ENCODE peak calls at places on chromosomes 2 and 18, in seven cellular contexts. D is upper lobe of right lung, Y is transverse colon, P is gastrocnemius medialis, B is lower lobe of right lung, T is prostate gland, M is tibial artery. V is an unnamed sample. For H3K4me1, the result is how much of the 10 kb centered on the place peaks cover.

GRCh38 chr2:37319754-37320609 is 4.7 kb downstream of the PRKD3 start:
- DNase-seq in D (no peak), Y (no peak), P (no peak), B (no peak), T (no peak), M (no peak), V (no peak)

GRCh38 chr18:12308386-12309100 is 502 bp downstream of the TUBB6 start:
- DNase-seq in D (peak), Y (peak), P (peak), B (peak), T (peak), M (peak), V (peak)

GRCh38 chr18:74880706-74881289 is 283.1 kb downstream of the ZNF407 start:
- DNase-seq in D (no peak), Y (no peak), P (no peak), B (no peak), T (no peak), M (no peak), V (no peak)

GRCh38 chr2:152413228-152414030 is 78.5 kb downstream of the FMNL2 start:
- DNase-seq in D (no peak), Y (no peak), P (no peak), B (no peak), T (no peak), M (no peak), V (no peak)

GRCh38 chr18:36568487-36568886 is 260.3 kb downstream of the TPGS2 start:
- DNase-seq in D (no peak), Y (no peak), P (no peak), B (no peak), T (no peak), M (no peak), V (no peak)

GRCh38 chr2:228367356-228367755 is 185.9 kb upstream of the SPHKAP start:
- DNase-seq in D (no peak), Y (no peak), P (no peak), B (no peak), T (no peak), M (no peak), V (no peak)

GRCh38 chr18:5311273-5312009 is 15.9 kb upstream of the ZBTB14 start:
- DNase-seq in D (no peak), Y (no peak), P (no peak), B (no peak), T (no peak), M (no peak), V (no peak)

GRCh38 chr2:155689791-155690190 is 642.7 kb downstream of the NR4A2 start:
- DNase-seq in D (no peak), Y (no peak), P (no peak), B (no peak), T (no peak), M (no peak), V (no peak)

GRCh38 chr18:58226476-58226875 is 182.4 kb downstream of the NEDD4L start:
- DNase-seq in D (no peak), Y (no peak), P (no peak), B (no peak), T (no peak), M (no peak), V (no peak)
- H3K4me1 ChIP-seq in D (under half), Y (under half), P (under half), B (half or more), T (under half), M (under half), V (under half)

GRCh38 chr2:33213648-33214047 is 262.8 kb upstream of the RASGRP3 start:
- DNase-seq in D (no peak), Y (no peak), P (no peak), B (no peak), T (no peak), M (no peak), V (no peak)

GRCh38 chr2:33215299-33215698 is 261.1 kb upstream of the RASGRP3 start:
- DNase-seq in D (no peak), Y (no peak), P (peak), B (no peak), T (no peak), M (no peak), V (no peak)

GRCh38 chr2:33215983-33216382 is 260.5 kb upstream of the RASGRP3 start:
- DNase-seq in D (no peak), Y (no peak), P (no peak), B (no peak), T (no peak), M (no peak), V (no peak)

GRCh38 chr2:33214436-33214835 is 262.0 kb upstream of the RASGRP3 start:
- DNase-seq in D (no peak), Y (no peak), P (no peak), B (no peak), T (no peak), M (no peak), V (no peak)

GRCh38 chr2:33214857-33215256 is 261.6 kb upstream of the RASGRP3 start:
- DNase-seq in D (no peak), Y (no peak), P (no peak), B (no peak), T (no peak), M (no peak), V (no peak)
- H3K4me1 ChIP-seq in D (under half), Y (under half), P (under half), B (under half), T (under half), M (half or more), V (under half)

GRCh38 chr18:62360806-62361205 is 35.7 kb downstream of the TNFRSF11A start:
- DNase-seq in D (no peak), Y (no peak), P (no peak), B (no peak), T (no peak), M (no peak), V (no peak)
- H3K4me1 ChIP-seq in D (under half), Y (under half), P (under half), B (under half), T (under half), M (under half), V (under half)

DNA sequence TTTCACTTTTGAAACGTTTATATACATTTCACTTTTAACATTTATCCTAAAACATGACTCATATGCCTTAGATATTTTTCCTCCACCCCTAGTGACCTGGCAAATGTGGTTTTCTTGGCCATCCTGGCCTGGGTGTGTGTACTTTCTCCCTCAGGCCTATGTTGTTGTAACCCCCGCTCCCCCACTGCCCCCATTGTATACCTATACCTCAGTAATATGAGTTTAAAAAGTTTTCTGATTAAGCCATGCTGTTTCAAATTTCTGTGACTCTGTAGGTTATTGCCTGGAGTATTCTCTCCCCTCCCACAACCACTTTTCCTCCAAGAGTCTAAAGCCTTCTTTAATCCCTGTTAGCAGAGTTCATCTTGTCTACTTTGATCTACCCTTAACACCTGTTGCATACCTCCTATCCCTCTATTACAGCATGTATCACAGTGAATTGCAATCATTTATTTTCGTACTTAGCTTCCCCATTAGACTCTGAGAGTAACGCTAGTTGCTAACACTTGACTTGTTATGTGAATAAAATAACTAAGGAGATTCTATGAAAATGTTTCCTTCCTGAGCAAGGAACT is 67.9 kb downstream of the LCLAT1 start:
- DNase-seq in D (no peak), Y (no peak), P (no peak), B (no peak), T (no peak), M (no peak), V (no peak)
- H3K4me1 ChIP-seq in D (under half), Y (under half), P (under half), B (under half), T (under half), M (under half), V (under half)

GRCh38 chr2:187542123-187542522 is 12.1 kb downstream of the TFPI start:
- DNase-seq in D (no peak), Y (no peak), P (no peak), B (no peak), T (no peak), M (no peak), V (no peak)
- H3K4me1 ChIP-seq in D (under half), Y (under half), P (under half), B (half or more), T (under half), M (under half), V (under half)

DNA sequence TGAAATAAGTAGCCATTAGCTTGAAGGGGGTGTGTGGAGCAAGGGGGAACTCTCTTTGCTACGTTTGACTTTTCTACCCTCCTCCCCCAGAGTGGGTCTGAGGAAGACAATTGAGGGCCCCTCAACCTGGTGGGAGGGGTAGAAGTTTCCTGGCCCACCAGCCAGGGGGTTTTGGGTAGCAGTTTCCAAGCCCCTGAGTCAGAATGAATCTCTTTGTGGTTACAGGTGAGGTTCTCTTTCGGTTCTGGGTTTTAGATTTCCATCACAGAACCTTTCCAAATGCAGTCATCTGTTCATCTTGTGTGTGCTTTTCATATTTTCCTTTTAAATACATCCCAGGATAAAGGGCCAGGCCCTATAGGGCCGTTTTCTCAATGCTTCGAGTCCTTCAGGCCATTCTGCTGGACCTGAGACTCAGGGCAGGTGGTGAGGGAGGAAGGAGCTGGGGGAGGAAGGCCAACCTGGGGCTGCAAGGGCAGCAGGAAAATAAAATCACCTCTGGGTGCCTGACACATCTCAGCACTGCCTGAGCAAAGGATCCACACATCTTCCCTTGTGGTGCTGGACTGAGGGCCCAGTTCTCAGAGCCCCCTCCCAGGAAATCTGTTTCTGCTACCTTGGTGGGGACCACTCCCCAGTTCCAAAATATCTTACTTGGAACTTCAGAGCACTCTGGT is 4.7 kb downstream of the LBH start:
- DNase-seq in D (no peak), Y (no peak), P (no peak), B (no peak), T (no peak), M (no peak), V (no peak)
- H3K4me1 ChIP-seq in D (under half), Y (half or more), P (under half), B (half or more), T (under half), M (half or more), V (half or more)

DNA sequence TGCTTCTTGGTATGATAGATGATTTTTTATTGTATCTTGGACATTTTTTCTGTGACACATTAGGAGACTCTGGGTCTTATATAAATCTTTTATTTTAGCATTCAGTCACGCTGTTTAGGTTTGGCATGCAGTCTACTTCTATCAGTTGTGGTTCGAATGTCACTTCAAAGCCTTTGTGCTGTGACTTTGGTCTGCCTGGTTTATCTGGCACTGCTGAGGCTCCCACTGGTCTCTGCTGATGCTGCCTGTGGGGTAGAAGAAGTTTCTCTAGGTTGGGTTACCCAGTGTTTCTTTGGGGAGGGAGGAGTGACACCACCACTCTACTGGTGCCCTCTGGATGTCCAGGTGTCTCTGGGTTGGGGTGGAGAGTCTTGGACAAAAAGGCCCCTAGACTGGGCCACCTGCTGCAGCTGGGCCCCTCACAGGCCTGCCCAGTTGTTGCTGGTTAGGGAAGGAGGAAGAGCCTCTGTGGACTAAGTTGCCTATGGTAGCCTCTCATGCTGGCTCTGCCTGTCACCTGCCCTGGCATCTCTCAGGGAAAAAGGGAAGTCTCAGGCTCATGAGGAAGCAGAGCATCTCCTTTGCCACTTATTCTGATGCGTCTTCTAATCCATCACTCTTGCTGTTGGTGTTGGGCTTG is 115.4 kb upstream of the HS6ST1 start:
- DNase-seq in D (no peak), Y (peak), P (no peak), B (no peak), T (no peak), M (peak), V (peak)
- H3K4me1 ChIP-seq in D (under half), Y (under half), P (under half), B (under half), T (under half), M (under half), V (under half)

GRCh38 chr2:120275617-120276400 is 23.2 kb downstream of the RALB start:
- DNase-seq in D (no peak), Y (no peak), P (no peak), B (no peak), T (no peak), M (no peak), V (no peak)

GRCh38 chr2:120269076-120269744 is 16.6 kb downstream of the RALB start:
- DNase-seq in D (no peak), Y (no peak), P (no peak), B (no peak), T (no peak), M (no peak), V (no peak)

GRCh38 chr2:120269816-120270215 is 17.2 kb downstream of the RALB start:
- DNase-seq in D (no peak), Y (no peak), P (no peak), B (no peak), T (no peak), M (no peak), V (no peak)

GRCh38 chr2:120271952-120272351 is 19.3 kb downstream of the RALB start:
- DNase-seq in D (no peak), Y (no peak), P (no peak), B (no peak), T (no peak), M (no peak), V (no peak)

GRCh38 chr2:120272763-120273481 is 20.3 kb downstream of the RALB start:
- DNase-seq in D (no peak), Y (no peak), P (no peak), B (no peak), T (no peak), M (no peak), V (no peak)
- H3K4me1 ChIP-seq in D (under half), Y (under half), P (under half), B (under half), T (under half), M (under half), V (under half)

GRCh38 chr18:58635891-58636290 is 7.0 kb upstream of the ALPK2 start:
- DNase-seq in D (no peak), Y (no peak), P (no peak), B (no peak), T (no peak), M (no peak), V (no peak)
- H3K4me1 ChIP-seq in D (under half), Y (under half), P (under half), B (under half), T (under half), M (under half), V (under half)

GRCh38 chr2:43455735-43456642 is 139.8 kb downstream of the THADA start:
- DNase-seq in D (no peak), Y (no peak), P (no peak), B (no peak), T (no peak), M (no peak), V (no peak)

GRCh38 chr2:43452318-43452731 is 143.5 kb downstream of the THADA start:
- DNase-seq in D (no peak), Y (no peak), P (no peak), B (no peak), T (peak), M (no peak), V (no peak)

GRCh38 chr2:43454791-43455190 is 141.0 kb downstream of the THADA start:
- DNase-seq in D (no peak), Y (no peak), P (no peak), B (no peak), T (no peak), M (no peak), V (no peak)

GRCh38 chr2:43455296-43455695 is 140.5 kb downstream of the THADA start:
- DNase-seq in D (no peak), Y (no peak), P (no peak), B (no peak), T (no peak), M (no peak), V (no peak)

DNA sequence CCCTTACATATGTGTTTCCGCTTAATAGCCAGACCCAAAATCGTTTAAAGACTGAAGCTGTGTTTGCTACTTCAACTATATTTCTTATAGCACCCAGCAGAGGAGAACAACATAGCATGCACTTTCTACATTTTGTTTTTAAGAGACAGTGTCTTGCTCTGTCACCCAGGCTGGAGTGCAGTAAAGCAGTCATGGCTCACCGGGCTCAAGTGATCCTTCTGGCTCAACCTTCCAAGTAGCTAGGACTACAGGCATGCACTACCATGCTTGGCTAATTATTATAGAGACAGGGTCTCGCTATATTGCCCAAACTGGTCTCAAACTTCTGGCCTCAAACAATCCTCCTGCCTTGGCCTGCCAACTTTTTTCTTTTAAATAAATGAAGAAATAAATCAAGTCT is 142.1 kb downstream of the THADA start:
- DNase-seq in D (no peak), Y (no peak), P (no peak), B (no peak), T (no peak), M (no peak), V (no peak)
- H3K4me1 ChIP-seq in D (under half), Y (under half), P (half or more), B (under half), T (under half), M (under half), V (half or more)